ENCODE peak calls at places on chromosomes 5 and 9, in five cellular contexts. One of them, this sample, is unnamed.

GRCh38 chr9:33202552-33203300 is 35.6 kb upstream of the B4GALT1 start:
- DNase-seq in heart right ventricle: peak
- DNase-seq in WERI-Rb-1: no peak
- DNase-seq in AG09319: no peak
- DNase-seq in A673: no peak
- DNase-seq in this sample: no peak

GRCh38 chr5:3049261-3049660 is 297.8 kb upstream of the IRX2 start:
- DNase-seq in A673: no peak
- DNase-seq in AG09319: no peak
- DNase-seq in heart right ventricle: no peak
- DNase-seq in WERI-Rb-1: no peak
- DNase-seq in this sample: no peak

GRCh38 chr5:44770936-44771717 is 37.6 kb upstream of the MRPS30 start:
- DNase-seq in WERI-Rb-1: no peak
- DNase-seq in AG09319: no peak
- DNase-seq in A673: peak
- DNase-seq in heart right ventricle: no peak
- DNase-seq in this sample: no peak

GRCh38 chr5:16740476-16740875 is 123.7 kb upstream of the RETREG1 start:
- DNase-seq in WERI-Rb-1: no peak
- DNase-seq in AG09319: no peak
- DNase-seq in heart right ventricle: no peak
- DNase-seq in A673: no peak
- DNase-seq in this sample: no peak

GRCh38 chr5:32499261-32499660 is 54.7 kb upstream of the ZFR start:
- DNase-seq in AG09319: no peak
- DNase-seq in A673: no peak
- DNase-seq in WERI-Rb-1: no peak
- DNase-seq in heart right ventricle: no peak
- DNase-seq in this sample: no peak

GRCh38 chr5:55407059-55407684 is 99.4 kb downstream of the MTREX start:
- DNase-seq in A673: peak
- DNase-seq in AG09319: peak
- DNase-seq in WERI-Rb-1: no peak
- DNase-seq in heart right ventricle: no peak
- DNase-seq in this sample: peak

GRCh38 chr9:6611891-6612290 is 33.6 kb downstream of the GLDC start:
- DNase-seq in A673: no peak
- DNase-seq in WERI-Rb-1: no peak
- DNase-seq in AG09319: no peak
- DNase-seq in heart right ventricle: no peak
- DNase-seq in this sample: no peak

GRCh38 chr5:1876708-1877433 is 5.9 kb downstream of the IRX4 start:
- DNase-seq in AG09319: no peak
- DNase-seq in heart right ventricle: no peak
- DNase-seq in WERI-Rb-1: no peak
- DNase-seq in A673: no peak
- DNase-seq in this sample: no peak

GRCh38 chr9:83065233-83065632 is 2.3 kb upstream of the RASEF start:
- DNase-seq in heart right ventricle: no peak
- DNase-seq in WERI-Rb-1: no peak
- DNase-seq in A673: no peak
- DNase-seq in AG09319: no peak
- DNase-seq in this sample: no peak

GRCh38 chr9:107733530-107733907 is 243.9 kb upstream of the KLF4 start:
- DNase-seq in A673: no peak
- DNase-seq in heart right ventricle: peak
- DNase-seq in AG09319: no peak
- DNase-seq in WERI-Rb-1: no peak
- DNase-seq in this sample: no peak

GRCh38 chr9:109062543-109062942 is 49.2 kb upstream of the CTNNAL1 start:
- DNase-seq in A673: no peak
- DNase-seq in heart right ventricle: no peak
- DNase-seq in WERI-Rb-1: no peak
- DNase-seq in AG09319: no peak
- DNase-seq in this sample: no peak

GRCh38 chr9:98211260-98211659 is 18.8 kb upstream of the CORO2A start:
- DNase-seq in heart right ventricle: no peak
- DNase-seq in WERI-Rb-1: no peak
- DNase-seq in A673: no peak
- DNase-seq in AG09319: no peak
- DNase-seq in this sample: no peak
- TF ChIP-seq CTCF in heart right ventricle: no peak
- TF ChIP-seq CTCF in WERI-Rb-1: no peak
- TF ChIP-seq CTCF in A673: no peak
- TF ChIP-seq CTCF in AG09319: no peak
- TF ChIP-seq CTCF in this sample: no peak

GRCh38 chr9:84387821-84388220 is 47.3 kb upstream of the SLC28A3 start:
- DNase-seq in AG09319: no peak
- DNase-seq in WERI-Rb-1: no peak
- DNase-seq in A673: no peak
- DNase-seq in heart right ventricle: no peak
- DNase-seq in this sample: no peak

GRCh38 chr9:84394036-84394435 is 53.5 kb upstream of the SLC28A3 start:
- DNase-seq in heart right ventricle: no peak
- DNase-seq in WERI-Rb-1: no peak
- DNase-seq in A673: no peak
- DNase-seq in AG09319: no peak
- DNase-seq in this sample: no peak

GRCh38 chr9:84397822-84398221 is 57.3 kb upstream of the SLC28A3 start:
- DNase-seq in AG09319: peak
- DNase-seq in WERI-Rb-1: no peak
- DNase-seq in heart right ventricle: no peak
- DNase-seq in A673: peak
- DNase-seq in this sample: peak

GRCh38 chr9:84397151-84397728 is 56.7 kb upstream of the SLC28A3 start:
- DNase-seq in heart right ventricle: peak
- DNase-seq in AG09319: peak
- DNase-seq in WERI-Rb-1: peak
- DNase-seq in A673: peak
- DNase-seq in this sample: peak

GRCh38 chr9:84393266-84393905 is 52.8 kb upstream of the SLC28A3 start:
- DNase-seq in AG09319: no peak
- DNase-seq in heart right ventricle: no peak
- DNase-seq in A673: no peak
- DNase-seq in WERI-Rb-1: no peak
- DNase-seq in this sample: no peak
- TF ChIP-seq CTCF in AG09319: no peak
- TF ChIP-seq CTCF in heart right ventricle: no peak
- TF ChIP-seq CTCF in A673: peak
- TF ChIP-seq CTCF in WERI-Rb-1: peak
- TF ChIP-seq CTCF in this sample: no peak

GRCh38 chr5:147573171-147573570 is 63.3 kb upstream of the DPYSL3 start:
- DNase-seq in heart right ventricle: no peak
- DNase-seq in WERI-Rb-1: no peak
- DNase-seq in AG09319: no peak
- DNase-seq in A673: no peak
- DNase-seq in this sample: no peak

GRCh38 chr5:147568710-147569109 is 58.8 kb upstream of the DPYSL3 start:
- DNase-seq in heart right ventricle: no peak
- DNase-seq in AG09319: no peak
- DNase-seq in A673: peak
- DNase-seq in WERI-Rb-1: no peak
- DNase-seq in this sample: no peak

GRCh38 chr5:147565524-147565923 is 55.7 kb upstream of the DPYSL3 start:
- DNase-seq in WERI-Rb-1: no peak
- DNase-seq in heart right ventricle: no peak
- DNase-seq in AG09319: no peak
- DNase-seq in A673: peak
- DNase-seq in this sample: peak

GRCh38 chr5:147567917-147568598 is 58.2 kb upstream of the DPYSL3 start:
- DNase-seq in AG09319: no peak
- DNase-seq in WERI-Rb-1: no peak
- DNase-seq in A673: peak
- DNase-seq in heart right ventricle: no peak
- DNase-seq in this sample: peak
- TF ChIP-seq CTCF in AG09319: no peak
- TF ChIP-seq CTCF in WERI-Rb-1: no peak
- TF ChIP-seq CTCF in A673: no peak
- TF ChIP-seq CTCF in heart right ventricle: no peak
- TF ChIP-seq CTCF in this sample: no peak

DNA sequence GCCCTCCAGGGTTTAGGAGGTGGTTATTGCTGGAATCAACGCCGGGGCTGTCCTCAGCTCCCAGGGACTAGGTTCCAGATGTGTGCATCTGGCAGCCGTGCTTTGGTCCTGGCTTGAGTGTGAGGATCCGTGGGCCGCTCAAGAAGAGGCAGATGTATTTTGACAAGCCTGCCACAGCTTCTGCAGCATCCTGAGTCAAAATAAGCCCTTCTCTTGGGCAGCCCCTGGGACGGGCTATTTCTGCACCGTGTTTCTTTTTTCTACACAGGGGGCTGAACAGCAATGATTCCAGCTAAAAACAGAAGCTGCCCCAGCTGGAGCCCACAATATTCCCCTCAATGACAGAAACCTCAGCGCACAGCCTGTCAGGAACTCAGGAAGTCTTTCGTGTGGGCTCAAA is 19.7 kb upstream of the CPLX2 start:
- DNase-seq in heart right ventricle: no peak
- DNase-seq in A673: no peak
- DNase-seq in WERI-Rb-1: no peak
- DNase-seq in AG09319: no peak
- DNase-seq in this sample: no peak
- TF ChIP-seq CTCF in heart right ventricle: no peak
- TF ChIP-seq CTCF in A673: no peak
- TF ChIP-seq CTCF in WERI-Rb-1: no peak
- TF ChIP-seq CTCF in AG09319: no peak
- TF ChIP-seq CTCF in this sample: no peak

GRCh38 chr9:124054671-124055212 is 43.2 kb downstream of the LHX2 start:
- DNase-seq in AG09319: peak
- DNase-seq in WERI-Rb-1: no peak
- DNase-seq in heart right ventricle: no peak
- DNase-seq in A673: no peak
- DNase-seq in this sample: peak
- TF ChIP-seq CTCF in AG09319: peak
- TF ChIP-seq CTCF in WERI-Rb-1: no peak
- TF ChIP-seq CTCF in heart right ventricle: no peak
- TF ChIP-seq CTCF in A673: no peak
- TF ChIP-seq CTCF in this sample: peak